ENCODE peak calls at places on chromosomes 6 and 20, in nine cellular contexts. W, R, O, S, Y, U, Z, X and N are unnamed samples. For H3K27me3, the result is how much of the 10 kb centered on the place peaks cover.

GRCh38 chr20:61766921-61767610 is 298.6 kb downstream of the TAF4 start:
- DNase-seq in W (no peak), R (no peak), O (no peak), S (no peak), Y (no peak), U (no peak), Z (no peak), X (no peak), N (no peak)

GRCh38 chr20:57977588-57977987 is 250.9 kb downstream of the ANKRD60 start:
- DNase-seq in W (no peak), R (peak), O (no peak), S (no peak), Y (no peak), U (no peak), Z (no peak), X (no peak), N (peak)

GRCh38 chr20:51639206-51639832 is 96.8 kb upstream of the NFATC2 start:
- DNase-seq in W (peak), R (no peak), O (peak), S (peak), Y (peak), U (no peak), Z (peak), X (peak), N (peak)

GRCh38 chr6:22017272-22017671 is 279.6 kb downstream of the PRL start:
- DNase-seq in W (no peak), R (no peak), O (no peak), S (no peak), Y (no peak), U (no peak), Z (no peak), X (no peak), N (no peak)

GRCh38 chr6:42359021-42359420 is 92.7 kb downstream of the TRERF1 start:
- DNase-seq in W (no peak), R (no peak), O (no peak), S (no peak), Y (no peak), U (no peak), Z (no peak), X (no peak), N (no peak)

GRCh38 chr6:378090-378957 is 13.2 kb upstream of the IRF4 start:
- DNase-seq in W (no peak), R (no peak), O (no peak), S (no peak), Y (no peak), U (no peak), Z (no peak), X (no peak), N (no peak)

GRCh38 chr6:125116710-125117109 is 36.9 kb upstream of the TPD52L1 start:
- DNase-seq in W (no peak), R (no peak), O (no peak), S (no peak), Y (no peak), U (no peak), Z (no peak), X (no peak), N (no peak)

GRCh38 chr6:51028271-51028670 is 209.6 kb downstream of the TFAP2B start:
- DNase-seq in W (no peak), R (no peak), O (no peak), S (no peak), Y (no peak), U (no peak), Z (no peak), X (no peak), N (no peak)

GRCh38 chr6:137823826-137824501 is 43.1 kb upstream of the TNFAIP3 start:
- DNase-seq in W (no peak), R (peak), O (peak), S (no peak), Y (no peak), U (no peak), Z (peak), X (no peak), N (peak)

GRCh38 chr20:23147964-23148720 is 62.0 kb upstream of the CD93 start:
- DNase-seq in W (no peak), R (no peak), O (peak), S (no peak), Y (no peak), U (no peak), Z (no peak), X (no peak), N (no peak)

GRCh38 chr6:14224359-14225103 is 107.0 kb downstream of the CD83 start:
- DNase-seq in W (no peak), R (no peak), O (no peak), S (no peak), Y (no peak), U (no peak), Z (no peak), X (no peak), N (no peak)

GRCh38 chr20:7492257-7492656 is 448.0 kb downstream of the HAO1 start:
- DNase-seq in W (no peak), R (no peak), O (no peak), S (no peak), Y (no peak), U (no peak), Z (no peak), X (no peak), N (no peak)

GRCh38 chr6:99178168-99178567 is 171.3 kb downstream of the FAXC start:
- DNase-seq in W (no peak), R (no peak), O (peak), S (no peak), Y (no peak), U (no peak), Z (no peak), X (no peak), N (no peak)

GRCh38 chr6:112343375-112343774 is 3.8 kb upstream of the RFPL4B start:
- DNase-seq in W (no peak), R (no peak), O (no peak), S (no peak), Y (no peak), U (no peak), Z (no peak), X (no peak), N (no peak)

GRCh38 chr6:72669324-72669723 is 47.5 kb downstream of the KCNQ5 start:
- DNase-seq in W (no peak), R (no peak), O (no peak), S (no peak), Y (no peak), U (no peak), Z (no peak), X (no peak), N (no peak)

GRCh38 chr6:152669894-152670293 is 27.8 kb upstream of the MYCT1 start:
- DNase-seq in W (no peak), R (no peak), O (no peak), S (no peak), Y (no peak), U (no peak), Z (no peak), X (no peak), N (no peak)

GRCh38 chr20:22866757-22867425 is 168.2 kb upstream of the SSTR4 start:
- DNase-seq in W (no peak), R (no peak), O (no peak), S (no peak), Y (no peak), U (no peak), Z (no peak), X (no peak), N (no peak)

GRCh38 chr6:165059032-165059431 is 250.4 kb downstream of the C6orf118 start:
- DNase-seq in W (no peak), R (no peak), O (no peak), S (no peak), Y (no peak), U (no peak), Z (no peak), X (no peak), N (no peak)

GRCh38 chr20:18166241-18166881 is 28.7 kb downstream of the KAT14 start:
- DNase-seq in W (no peak), R (no peak), O (no peak), S (no peak), Y (no peak), U (no peak), Z (no peak), X (no peak), N (no peak)

GRCh38 chr20:18165553-18165952 is 27.9 kb downstream of the KAT14 start:
- DNase-seq in W (no peak), R (no peak), O (no peak), S (no peak), Y (no peak), U (no peak), Z (no peak), X (no peak), N (no peak)

GRCh38 chr20:18166939-18167338 is 29.3 kb downstream of the KAT14 start:
- DNase-seq in W (no peak), R (no peak), O (no peak), S (no peak), Y (no peak), U (no peak), Z (no peak), X (no peak), N (no peak)

DNA sequence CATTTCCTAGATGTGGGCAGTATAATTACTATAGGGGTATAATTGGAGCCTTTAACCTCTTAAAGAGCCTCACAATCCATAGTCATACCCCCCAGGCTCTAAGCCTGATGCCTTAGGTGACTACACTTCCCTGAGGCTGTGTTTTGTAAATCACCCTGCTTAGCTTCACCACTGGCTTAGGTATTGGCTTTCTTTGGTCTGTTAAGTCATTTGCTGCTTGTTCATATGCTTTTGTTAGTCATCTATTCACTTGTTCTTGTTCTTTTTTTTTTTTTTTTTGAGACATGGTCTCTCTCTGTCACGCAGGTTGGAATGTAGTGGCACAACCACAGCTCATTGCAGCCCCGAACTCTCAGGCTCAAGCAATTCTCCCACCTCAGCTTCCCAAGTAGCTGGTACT is 26.7 kb downstream of the KAT14 start:
- DNase-seq in W (no peak), R (no peak), O (no peak), S (peak), Y (no peak), U (no peak), Z (no peak), X (no peak), N (no peak)
- H3K27ac ChIP-seq in W (no peak), R (no peak), O (no peak), S (peak), Y (no peak), U (no peak), Z (no peak), X (no peak), N (no peak)

GRCh38 chr6:29851190-29851589 is 23.6 kb downstream of the HLA-G start:
- DNase-seq in W (no peak), R (no peak), O (no peak), S (no peak), Y (no peak), U (no peak), Z (no peak), X (no peak), N (no peak)
- H3K27me3 ChIP-seq in W (under half), R (under half), O (under half), S (under half), Y (under half), U (under half), Z (half or more), X (under half), N (under half)

GRCh38 chr20:10621159-10621558 is 52.6 kb downstream of the JAG1 start:
- DNase-seq in W (no peak), R (no peak), O (no peak), S (no peak), Y (no peak), U (no peak), Z (no peak), X (no peak), N (no peak)

GRCh38 chr20:10619427-10619826 is 54.4 kb downstream of the JAG1 start:
- DNase-seq in W (no peak), R (no peak), O (peak), S (no peak), Y (no peak), U (no peak), Z (no peak), X (no peak), N (no peak)

GRCh38 chr20:10625641-10626040 is 48.2 kb downstream of the JAG1 start:
- DNase-seq in W (no peak), R (no peak), O (no peak), S (no peak), Y (no peak), U (no peak), Z (no peak), X (no peak), N (no peak)

GRCh38 chr20:10626896-10627295 is 46.9 kb downstream of the JAG1 start:
- DNase-seq in W (no peak), R (no peak), O (no peak), S (no peak), Y (no peak), U (no peak), Z (no peak), X (no peak), N (no peak)

GRCh38 chr20:10622657-10623418 is 51.0 kb downstream of the JAG1 start:
- DNase-seq in W (no peak), R (no peak), O (no peak), S (no peak), Y (no peak), U (no peak), Z (peak), X (no peak), N (peak)
- H3K4me3 ChIP-seq in W (no peak), R (no peak), O (no peak), S (peak), Y (no peak), U (peak), Z (peak), X (no peak), N (no peak)

GRCh38 chr6:53441035-53441493 is 92.3 kb upstream of the ELOVL5 start:
- DNase-seq in W (no peak), R (no peak), O (no peak), S (no peak), Y (no peak), U (no peak), Z (no peak), X (no peak), N (no peak)
- H3K27ac ChIP-seq in W (no peak), R (peak), O (no peak), S (no peak), Y (no peak), U (no peak), Z (no peak), X (no peak), N (no peak)

GRCh38 chr6:44286747-44287146 is 16.5 kb downstream of the TMEM151B start:
- DNase-seq in W (no peak), R (no peak), O (no peak), S (no peak), Y (no peak), U (no peak), Z (no peak), X (no peak), N (no peak)
- H3K27me3 ChIP-seq in W (under half), R (under half), O (half or more), S (under half), Y (under half), U (under half), Z (half or more), X (under half), N (under half)

GRCh38 chr6:154766288-154766687 is 33.1 kb downstream of the SCAF8 start:
- DNase-seq in W (no peak), R (no peak), O (no peak), S (no peak), Y (no peak), U (no peak), Z (no peak), X (no peak), N (no peak)
- H3K4me3 ChIP-seq in W (no peak), R (no peak), O (no peak), S (no peak), Y (no peak), U (no peak), Z (peak), X (no peak), N (no peak)

GRCh38 chr6:44630125-44631028 is 242.9 kb downstream of the CDC5L start:
- DNase-seq in W (peak), R (no peak), O (peak), S (no peak), Y (no peak), U (peak), Z (peak), X (no peak), N (no peak)
- H3K27ac ChIP-seq in W (no peak), R (no peak), O (no peak), S (no peak), Y (no peak), U (no peak), Z (no peak), X (no peak), N (no peak)

GRCh38 chr20:60642546-60642945 is 609.5 kb upstream of the CDH4 start:
- DNase-seq in W (no peak), R (no peak), O (no peak), S (no peak), Y (no peak), U (no peak), Z (no peak), X (no peak), N (no peak)
- H3K27me3 ChIP-seq in W (under half), R (under half), O (under half), S (under half), Y (under half), U (under half), Z (under half), X (under half), N (under half)